ENCODE peak calls at places on chromosomes 5 and 9, in seven cellular contexts. N, X, D, M, Q, H and O are unnamed samples. For H3K27me3, the result is how much of the 10 kb centered on the place peaks cover.

GRCh38 chr9:98372077-98372812 is 116.8 kb upstream of the TBC1D2 start:
- DNase-seq in H (no peak), D (no peak), Q (no peak), X (no peak), M (no peak), N (no peak), O (no peak)

GRCh38 chr9:13144176-13144820 is 135.2 kb downstream of the MPDZ start:
- DNase-seq in Q (no peak), D (no peak), H (no peak), N (no peak), M (no peak), X (peak), O (no peak)

GRCh38 chr9:4792054-4792571 is 631 bp upstream of the RCL1 start:
- DNase-seq in N (peak), M (no peak), Q (no peak), D (no peak), H (no peak), X (peak), O (no peak)

GRCh38 chr9:133333011-133333410 is 3.0 kb downstream of the SURF6 start:
- DNase-seq in H (no peak), Q (no peak), X (no peak), D (peak), N (no peak), M (no peak), O (no peak)

GRCh38 chr5:8953016-8953415 is 592.9 kb downstream of the SEMA5A start:
- DNase-seq in D (no peak), Q (no peak), M (no peak), N (no peak), X (peak), H (no peak), O (no peak)

GRCh38 chr5:11997942-11998341 is 93.7 kb upstream of the CTNND2 start:
- DNase-seq in D (no peak), M (no peak), Q (no peak), H (no peak), X (no peak), N (no peak), O (no peak)

GRCh38 chr5:156402387-156402921 is 75.5 kb downstream of the SGCD start:
- DNase-seq in N (no peak), D (no peak), Q (no peak), X (no peak), H (peak), M (no peak), O (no peak)

GRCh38 chr9:135887585-135888050 is 19.7 kb downstream of the CAMSAP1 start:
- DNase-seq in M (no peak), D (no peak), Q (no peak), N (peak), X (no peak), H (peak), O (no peak)

GRCh38 chr5:137487600-137487999 is 11.5 kb downstream of the SPOCK1 start:
- DNase-seq in Q (no peak), M (peak), X (no peak), D (peak), N (no peak), H (no peak), O (no peak)

GRCh38 chr9:86713970-86714369 is 233.3 kb downstream of the GAS1 start:
- DNase-seq in N (no peak), H (no peak), M (peak), D (no peak), X (no peak), Q (no peak), O (no peak)

GRCh38 chr9:115285806-115286205 is 167.8 kb upstream of the TNC start:
- DNase-seq in M (no peak), X (no peak), Q (no peak), D (no peak), N (no peak), H (no peak), O (no peak)

GRCh38 chr9:136011703-136012496 is 50.7 kb upstream of the UBAC1 start:
- DNase-seq in M (peak), N (peak), Q (peak), D (peak), X (peak), H (no peak), O (no peak)

GRCh38 chr5:159120446-159120845 is 20.7 kb upstream of the EBF1 start:
- DNase-seq in H (no peak), Q (no peak), M (no peak), N (no peak), X (no peak), D (no peak), O (no peak)

GRCh38 chr9:35105126-35105525 is 2.2 kb upstream of the STOML2 start:
- DNase-seq in H (no peak), D (peak), N (no peak), M (no peak), X (no peak), Q (no peak), O (no peak)

GRCh38 chr5:174533771-174534221 is 190.6 kb upstream of the MSX2 start:
- DNase-seq in X (peak), M (peak), H (no peak), N (no peak), Q (no peak), D (no peak), O (no peak)

GRCh38 chr5:137236266-137236665 is 262.9 kb downstream of the SPOCK1 start:
- DNase-seq in N (no peak), M (no peak), H (no peak), Q (no peak), X (no peak), D (no peak), O (no peak)

GRCh38 chr5:140220032-140220697 is 45.2 kb downstream of the CYSTM1 start:
- DNase-seq in H (peak), D (no peak), M (peak), N (no peak), X (no peak), Q (no peak), O (no peak)

GRCh38 chr9:107760469-107761242 is 271.1 kb upstream of the KLF4 start:
- DNase-seq in H (no peak), M (no peak), D (peak), X (no peak), N (no peak), Q (peak), O (no peak)

GRCh38 chr9:136763649-136764035 is 676 bp downstream of the LCN15 start:
- DNase-seq in D (peak), X (no peak), H (no peak), M (no peak), Q (no peak), N (no peak), O (no peak)

GRCh38 chr5:41193462-41194166 is 19.7 kb downstream of the C6 start:
- DNase-seq in H (no peak), Q (peak), D (peak), X (peak), M (peak), N (no peak), O (no peak)

GRCh38 chr5:138622051-138622450 is 46.9 kb upstream of the HSPA9 start:
- DNase-seq in M (no peak), X (no peak), N (no peak), H (no peak), Q (no peak), D (no peak), O (no peak)

GRCh38 chr5:161546463-161547301 is at the start of gene GABRB2:
- DNase-seq in X (peak), Q (peak), M (no peak), D (no peak), N (peak), H (peak), O (no peak)

DNA sequence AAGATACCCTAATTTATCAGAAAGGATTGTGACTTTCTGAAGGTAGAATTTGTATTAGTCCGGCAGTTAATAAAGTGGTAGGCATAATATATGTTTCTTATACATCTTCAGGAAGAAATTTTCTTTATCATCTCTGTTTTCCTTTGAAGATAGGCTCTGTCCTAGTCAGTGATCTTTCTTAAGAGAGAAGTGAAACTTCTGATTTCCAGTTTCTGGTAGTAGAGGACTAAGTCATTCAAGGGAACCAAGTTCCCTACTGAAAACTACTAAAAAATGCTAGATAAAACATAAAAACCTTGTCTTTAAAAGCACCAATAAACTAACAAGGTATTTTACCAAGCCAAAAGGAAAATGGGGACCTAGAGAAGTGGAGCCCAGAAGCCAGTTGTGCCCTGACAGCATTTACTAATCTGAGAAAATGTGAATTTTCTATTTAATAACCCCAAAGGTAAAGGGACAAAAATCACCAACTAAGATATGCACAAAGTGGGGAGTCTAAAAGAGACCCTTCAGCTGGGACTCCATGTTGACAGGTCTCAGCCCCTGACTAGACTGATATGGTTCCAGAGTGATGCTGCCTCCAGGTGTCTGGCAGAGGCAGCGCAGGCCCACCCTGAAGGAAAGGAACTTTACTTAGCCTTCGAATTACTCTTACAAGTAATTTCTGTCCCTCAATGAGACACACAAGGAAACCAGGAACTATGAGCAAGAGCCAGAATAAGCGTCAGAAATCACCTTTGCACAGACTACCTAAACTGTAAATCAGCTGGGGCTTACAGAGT is 72.7 kb downstream of the FAM78A start:
- DNase-seq in X (no peak), N (no peak), H (peak), Q (no peak), M (no peak), D (no peak), O (no peak)
- TF ChIP-seq CTCF in X (no peak), N (no peak), H (peak), Q (no peak), M (peak), D (no peak), O (no peak)

GRCh38 chr5:93590511-93590910 is 7.5 kb downstream of the NR2F1 start:
- DNase-seq in H (no peak), D (no peak), X (peak), Q (no peak), M (no peak), N (no peak), O (no peak)
- H3K27me3 ChIP-seq in H (half or more), D (under half), X (under half), Q (under half), M (under half), N (half or more), O (under half)

GRCh38 chr9:27572036-27572435 is 1.2 kb downstream of the C9orf72 start:
- DNase-seq in Q (no peak), H (no peak), X (no peak), N (no peak), D (no peak), M (no peak), O (no peak)

GRCh38 chr9:27573699-27574265 is 501 bp upstream of the C9orf72 start:
- DNase-seq in M (peak), H (peak), D (peak), X (peak), Q (peak), N (peak), O (peak)

GRCh38 chr9:27572566-27572917 is 739 bp downstream of the C9orf72 start:
- DNase-seq in D (no peak), H (peak), M (no peak), N (peak), Q (peak), X (peak), O (no peak)

GRCh38 chr9:27569406-27569805 is 3.9 kb downstream of the C9orf72 start:
- DNase-seq in D (no peak), X (no peak), M (no peak), H (no peak), Q (no peak), N (no peak), O (no peak)

GRCh38 chr9:27572918-27573698 is at the start of gene C9orf72:
- DNase-seq in X (no peak), Q (peak), H (peak), D (peak), N (peak), M (peak), O (peak)
- TF ChIP-seq CTCF in X (no peak), Q (no peak), H (peak), D (no peak), N (no peak), M (no peak), O (no peak)

GRCh38 chr9:37653385-37653784 is 2.6 kb downstream of the FRMPD1 start:
- DNase-seq in M (no peak), H (no peak), N (no peak), X (no peak), D (no peak), Q (no peak), O (peak)
- H3K27me3 ChIP-seq in M (half or more), H (half or more), N (half or more), X (under half), D (under half), Q (under half), O (under half)

DNA sequence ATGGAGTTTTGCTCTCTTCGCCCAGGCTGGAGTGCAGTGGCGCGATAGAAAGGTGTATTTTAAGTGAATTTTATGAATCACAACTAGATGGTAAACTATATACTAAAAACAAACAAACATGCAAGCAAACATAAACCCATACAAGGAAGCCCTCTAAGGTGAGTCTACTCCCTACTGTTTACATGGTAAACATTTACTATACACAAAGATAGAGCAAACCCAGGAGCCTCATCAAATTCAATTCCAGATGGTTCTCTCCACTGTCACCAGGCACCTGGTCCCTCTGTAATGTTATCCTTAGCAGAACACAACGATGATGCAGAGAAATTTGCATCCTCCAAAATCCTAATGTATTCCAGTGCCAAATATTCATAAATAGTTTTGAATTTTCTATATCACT is 17.9 kb downstream of the ANKH start:
- DNase-seq in H (no peak), M (no peak), D (no peak), X (no peak), Q (no peak), N (no peak), O (no peak)
- TF ChIP-seq CTCF in H (no peak), M (no peak), D (no peak), X (no peak), Q (no peak), N (no peak), O (no peak)